ENCODE peak calls at places on chromosome 19, in five cellular contexts. Q is Kasumi-1; S is stimulated activated CD8-positive, alpha-beta memory T cell treated with anti-CD3 and anti-CD28 coated beads, Interleukin-2, amount 100 ng/mL, for 1 hour; O is SK-MEL-5; D is stimulated activated CD4-positive, alpha-beta T cell treated with anti-CD3 and anti-CD28 coated beads, Interleukin-1b, Interleukin-23, amount 100 ng/mL, for 24 hours. M is an unnamed sample.

GRCh38 chr19:532578-533484 is 1.3 kb downstream of the CDC34 start:
- DNase-seq in Q (peak), S (no peak), O (peak), D (no peak), M (no peak)

GRCh38 chr19:49425922-49426592 is 869 bp downstream of the GFY start:
- DNase-seq in Q (no peak), S (no peak), O (peak), D (no peak), M (no peak)

GRCh38 chr19:29268721-29269483 is 56.0 kb upstream of the UQCRFS1 start:
- DNase-seq in Q (no peak), S (no peak), O (no peak), D (no peak), M (peak)

GRCh38 chr19:5696196-5697021 is 6.3 kb downstream of the RPL36 start:
- DNase-seq in Q (no peak), S (no peak), O (no peak), D (no peak), M (no peak)

GRCh38 chr19:13016628-13017305 is 21.5 kb downstream of the NFIX start:
- DNase-seq in Q (no peak), S (no peak), O (no peak), D (no peak), M (no peak)

GRCh38 chr19:13803038-13803437 is 7.8 kb downstream of the ZSWIM4 start:
- DNase-seq in Q (no peak), S (no peak), O (no peak), D (no peak), M (no peak)

GRCh38 chr19:12913871-12914690 is 5.0 kb downstream of the SYCE2 start:
- DNase-seq in Q (peak), S (peak), O (no peak), D (no peak), M (no peak)

GRCh38 chr19:6017576-6017975 is 39.6 kb upstream of the RANBP3 start:
- DNase-seq in Q (no peak), S (no peak), O (no peak), D (no peak), M (no peak)

GRCh38 chr19:10402441-10403038 is 802 bp downstream of the CDC37 start:
- DNase-seq in Q (peak), S (no peak), O (peak), D (no peak), M (no peak)

GRCh38 chr19:12331211-12331941 is 2.1 kb downstream of the ZNF563 start:
- DNase-seq in Q (no peak), S (peak), O (no peak), D (peak), M (no peak)

GRCh38 chr19:19050731-19051130 is 13.1 kb upstream of the SLC25A42 start:
- DNase-seq in Q (no peak), S (no peak), O (no peak), D (no peak), M (no peak)

M was measured in coronary artery.